ENCODE peak calls at places on chromosome 1, in four cellular contexts. C is activated naive CD4-positive, alpha-beta T cell treated with anti-CD3 and anti-CD28 coated beads, Interleukin-2, amount 10 ng/mL, durations not matched to agents 7 days and 5 days; S is SJSA1; T is hepatic stellate cell. H is an unnamed sample.

GRCh38 chr1:206563367-206563953 is 48.8 kb downstream of the EIF2D start:
- DNase-seq in T (no peak), C (no peak), S (no peak), H (no peak)

GRCh38 chr1:44684525-44684924 is 10.0 kb downstream of the ARMH1 start:
- DNase-seq in T (no peak), S (no peak), C (no peak), H (no peak)

GRCh38 chr1:38735651-38736161 is 123.9 kb downstream of the RRAGC start:
- DNase-seq in T (peak; percentile 62), S (peak; percentile 92), C (no peak), H (peak; percentile 79)

GRCh38 chr1:90704817-90705216 is 12.3 kb downstream of the BARHL2 start:
- DNase-seq in T (no peak), S (no peak), C (no peak), H (no peak)

GRCh38 chr1:36014722-36015220 is 69.1 kb upstream of the TEKT2 start:
- DNase-seq in S (no peak), T (no peak), C (no peak), H (peak; percentile 67)

GRCh38 chr1:157948547-157949152 is 44.8 kb upstream of the KIRREL1 start:
- DNase-seq in S (no peak), C (no peak), T (no peak), H (peak; percentile 60)

GRCh38 chr1:5273280-5274003 is 619.0 kb downstream of the AJAP1 start:
- DNase-seq in S (no peak), C (no peak), T (no peak), H (no peak)

GRCh38 chr1:205926636-205927035 is 16.6 kb downstream of the SLC26A9 start:
- DNase-seq in S (no peak), T (no peak), C (no peak), H (no peak)

GRCh38 chr1:165648919-165649572 is 18.0 kb downstream of the MGST3 start:
- DNase-seq in C (no peak), S (no peak), T (no peak), H (no peak)

GRCh38 chr1:45793942-45794604 is 9.3 kb upstream of the MAST2 start:
- DNase-seq in C (no peak), S (no peak), T (no peak), H (no peak)

GRCh38 chr1:205317311-205317917 is 4.1 kb downstream of the NUAK2 start:
- DNase-seq in S (no peak), T (no peak), C (no peak), H (peak; percentile 55)

GRCh38 chr1:222105393-222105737 is 363.5 kb upstream of the DUSP10 start:
- DNase-seq in S (no peak), T (no peak), C (no peak), H (no peak)

GRCh38 chr1:89995595-89996397 is 886 bp downstream of the ZNF326 start:
- DNase-seq in T (no peak), S (no peak), C (no peak), H (no peak)

GRCh38 chr1:212504171-212504803 is 71.6 kb downstream of the NENF start:
- DNase-seq in S (no peak), T (no peak), C (no peak), H (no peak)

GRCh38 chr1:110190282-110190929 is 19.7 kb upstream of the KCNC4 start:
- DNase-seq in T (no peak), C (no peak), S (no peak), H (no peak)

GRCh38 chr1:159924025-159924790 is 1.1 kb downstream of the TAGLN2 start:
- DNase-seq in T (peak; percentile 99), S (peak; percentile 97), C (peak; percentile 70), H (no peak)

GRCh38 chr1:54354899-54355298 is 51.3 kb downstream of the SSBP3 start:
- DNase-seq in C (no peak), S (no peak), T (no peak), H (no peak)

GRCh38 chr1:8419172-8419571 is 101.3 kb downstream of the SLC45A1 start:
- DNase-seq in C (no peak), T (no peak), S (no peak), H (peak; percentile 72)

GRCh38 chr1:203408485-203409229 is 57.7 kb upstream of the FMOD start:
- DNase-seq in C (no peak), S (peak; percentile 71), T (peak; percentile 73), H (peak; percentile 88)

GRCh38 chr1:9842781-9843575 is 19.2 kb upstream of the CLSTN1 start:
- DNase-seq in T (no peak), S (no peak), C (no peak), H (peak; percentile 55)

GRCh38 chr1:16032388-16033100 is 10.7 kb downstream of the CLCNKA start:
- DNase-seq in S (peak; percentile 94), T (peak; percentile 95), C (peak; percentile 60), H (peak; percentile 96)

GRCh38 chr1:162285149-162285561 is 91.5 kb downstream of the SPATA46 start:
- DNase-seq in T (no peak), C (no peak), S (no peak), H (peak; percentile 90)

GRCh38 chr1:20069932-20070331 is at the start of gene PLA2G5:
- DNase-seq in T (no peak), C (no peak), S (peak; percentile 28), H (peak; percentile 17)

GRCh38 chr1:83978056-83978455 is 20.9 kb downstream of the TTLL7 start:
- DNase-seq in T (no peak), C (no peak), S (no peak), H (no peak)

GRCh38 chr1:147225193-147225730 is at the start of gene FMO5:
- DNase-seq in T (peak; percentile 76), C (peak; percentile 69), S (peak; percentile 58), H (peak; percentile 79)

GRCh38 chr1:161068306-161069200 is 1.1 kb downstream of the ARHGAP30 start:
- DNase-seq in S (no peak), C (peak; percentile 92), T (no peak), H (no peak)